ENCODE peak calls at places on chromosomes 2 and 18, in five cellular contexts. Y, A, S, D and O are unnamed samples.
A peak's percentile ranks its signal among the peaks of the same experiment; 100 is the strongest.

GRCh38 chr2:121471571-121472464 is 58.9 kb upstream of the RNU4ATAC start:
- DNase-seq in Y (no peak), S (no peak), D (no peak), A (peak; percentile 43), O (no peak)

GRCh38 chr2:36769106-36769505 is 72.6 kb downstream of the VIT start:
- DNase-seq in S (no peak), A (no peak), Y (no peak), D (no peak), O (no peak)

GRCh38 chr2:12167525-12168317 is 421.3 kb downstream of the LPIN1 start:
- DNase-seq in S (peak; percentile 58), D (no peak), A (no peak), Y (no peak), O (no peak)

GRCh38 chr18:58405107-58405898 is 223.6 kb downstream of the ALPK2 start:
- DNase-seq in A (no peak), Y (no peak), S (no peak), D (no peak), O (no peak)

GRCh38 chr2:207633686-207634085 is 8.5 kb upstream of the METTL21A start:
- DNase-seq in Y (no peak), S (no peak), A (no peak), D (no peak), O (no peak)

GRCh38 chr2:70993689-70993986 is 1.0 kb downstream of the TEX261 start:
- DNase-seq in D (no peak), Y (no peak), S (no peak), A (no peak), O (no peak)

GRCh38 chr2:61705625-61706024 is 148.2 kb downstream of the FAM161A start:
- DNase-seq in A (no peak), Y (no peak), D (no peak), S (no peak), O (no peak)

GRCh38 chr2:42230891-42231290 is 61.7 kb downstream of the EML4 start:
- DNase-seq in D (no peak), Y (peak; percentile 58), S (no peak), A (no peak), O (no peak)

GRCh38 chr2:111958901-111959300 is 60.5 kb downstream of the MERTK start:
- DNase-seq in D (no peak), Y (no peak), S (no peak), A (no peak), O (no peak)

GRCh38 chr2:101396352-101396717 is 9.0 kb upstream of the CREG2 start:
- DNase-seq in S (no peak), Y (peak; percentile 89), A (peak; percentile 91), D (no peak), O (no peak)

GRCh38 chr2:7572460-7572859 is 655.2 kb downstream of the RNF144A start:
- DNase-seq in Y (no peak), D (peak; percentile 15), A (no peak), S (no peak), O (no peak)

GRCh38 chr18:13548944-13549878 is 177.1 kb downstream of the FAM210A start:
- DNase-seq in D (no peak), A (no peak), Y (no peak), S (no peak), O (peak; percentile 78)

GRCh38 chr2:68774569-68775271 is 40.1 kb downstream of the ARHGAP25 start:
- DNase-seq in A (no peak), S (no peak), Y (no peak), D (peak; percentile 47), O (no peak)

GRCh38 chr2:218569661-218570500 is 1.2 kb downstream of the CNOT9 start:
- DNase-seq in A (peak; percentile 52), Y (no peak), D (no peak), S (peak; percentile 24), O (peak; percentile 5)

GRCh38 chr2:161416633-161417427 is 733 bp downstream of the TBR1 start:
- DNase-seq in A (no peak), S (peak; percentile 45), D (no peak), Y (no peak), O (peak; percentile 27)

GRCh38 chr2:18883626-18884456 is 294.5 kb upstream of the NT5C1B start:
- DNase-seq in D (no peak), S (no peak), A (peak; percentile 42), Y (no peak), O (no peak)

GRCh38 chr18:48963555-48964480 is 13.1 kb upstream of the SMAD7 start:
- DNase-seq in S (peak; percentile 33), D (no peak), A (no peak), Y (no peak), O (no peak)

GRCh38 chr2:190767821-190768220 is 112.8 kb upstream of the GLS start:
- DNase-seq in A (no peak), D (no peak), S (no peak), Y (no peak), O (no peak)

GRCh38 chr2:171407030-171407707 is 26.6 kb downstream of the METTL8 start:
- DNase-seq in Y (no peak), D (no peak), A (no peak), S (no peak), O (no peak)

GRCh38 chr2:37344453-37345361 is at the start of gene QPCT:
- DNase-seq in S (peak; percentile 58), Y (no peak), A (peak; percentile 43), D (peak; percentile 70), O (peak; percentile 69)

GRCh38 chr18:45090526-45091140 is 409.9 kb downstream of the SETBP1 start:
- DNase-seq in Y (no peak), S (no peak), A (peak; percentile 14), D (no peak), O (no peak)

GRCh38 chr2:158936978-158937377 is 31.5 kb upstream of the TANC1 start:
- DNase-seq in Y (peak; percentile 51), A (peak; percentile 84), D (no peak), S (no peak), O (no peak)